ENCODE peak calls at places on chromosomes 5 and 9, in eight cellular contexts. S, T, F, K, Z, J, M and W are unnamed samples.

GRCh38 chr9:81868145-81868544 is 60.1 kb upstream of the SPATA31D4 start:
- DNase-seq in S (no peak), T (no peak), F (no peak), K (no peak), Z (no peak), J (no peak), M (no peak), W (no peak)

GRCh38 chr9:89891221-89892052 is 286.6 kb downstream of the GADD45G start:
- DNase-seq in S (peak), T (no peak), F (peak), K (peak), Z (no peak), J (no peak), M (peak), W (peak)

GRCh38 chr9:72807765-72808445 is 144.9 kb downstream of the ALDH1A1 start:
- DNase-seq in S (no peak), T (no peak), F (peak), K (no peak), Z (no peak), J (no peak), M (no peak), W (no peak)

GRCh38 chr9:78167356-78167755 is 68.5 kb upstream of the CEP78 start:
- DNase-seq in S (no peak), T (no peak), F (no peak), K (no peak), Z (no peak), J (no peak), M (no peak), W (no peak)

GRCh38 chr5:160183075-160183474 is 46.2 kb upstream of the FABP6 start:
- DNase-seq in S (no peak), T (no peak), F (no peak), K (no peak), Z (peak), J (no peak), M (no peak), W (no peak)

GRCh38 chr5:101473483-101473882 is 570.4 kb upstream of the ST8SIA4 start:
- DNase-seq in S (no peak), T (no peak), F (no peak), K (no peak), Z (no peak), J (no peak), M (no peak), W (no peak)

GRCh38 chr9:121651295-121652036 is at the start of gene DAB2IP:
- DNase-seq in S (peak), T (no peak), F (peak), K (peak), Z (no peak), J (peak), M (peak), W (no peak)

GRCh38 chr5:43041131-43041668 is 1.1 kb upstream of the ANXA2R start:
- DNase-seq in S (no peak), T (no peak), F (no peak), K (no peak), Z (no peak), J (no peak), M (no peak), W (no peak)

GRCh38 chr5:3414371-3414770 is 181.3 kb upstream of the IRX1 start:
- DNase-seq in S (no peak), T (no peak), F (no peak), K (no peak), Z (no peak), J (no peak), M (no peak), W (no peak)

GRCh38 chr9:115115117-115115880 is 2.7 kb downstream of the TNC start:
- DNase-seq in S (no peak), T (no peak), F (no peak), K (no peak), Z (no peak), J (no peak), M (no peak), W (no peak)

GRCh38 chr5:29296548-29296947 is 1896.9 kb upstream of the CDH6 start:
- DNase-seq in S (no peak), T (peak), F (no peak), K (peak), Z (no peak), J (no peak), M (peak), W (no peak)

GRCh38 chr5:68126871-68127270 is 88.7 kb upstream of the PIK3R1 start:
- DNase-seq in S (no peak), T (no peak), F (no peak), K (no peak), Z (no peak), J (no peak), M (no peak), W (no peak)

GRCh38 chr5:145579336-145579735 is 255.8 kb downstream of the PRELID2 start:
- DNase-seq in S (no peak), T (no peak), F (no peak), K (no peak), Z (no peak), J (no peak), M (no peak), W (no peak)

GRCh38 chr9:82991684-82992083 is 71.3 kb downstream of the RASEF start:
- DNase-seq in S (no peak), T (no peak), F (no peak), K (no peak), Z (no peak), J (no peak), M (no peak), W (no peak)

GRCh38 chr5:115579747-115580173 is 22.5 kb downstream of the TICAM2 start:
- DNase-seq in S (no peak), T (no peak), F (no peak), K (no peak), Z (no peak), J (no peak), M (no peak), W (no peak)

GRCh38 chr5:136040746-136041415 is 12.1 kb downstream of the TGFBI start:
- DNase-seq in S (no peak), T (no peak), F (no peak), K (no peak), Z (no peak), J (no peak), M (no peak), W (no peak)

GRCh38 chr9:97858393-97858713 is 5.3 kb downstream of the FOXE1 start:
- DNase-seq in S (no peak), T (no peak), F (no peak), K (no peak), Z (no peak), J (no peak), M (no peak), W (no peak)

GRCh38 chr5:125560476-125561225 is 814.2 kb upstream of the ZNF608 start:
- DNase-seq in S (no peak), T (no peak), F (no peak), K (no peak), Z (no peak), J (no peak), M (no peak), W (no peak)

GRCh38 chr9:136010615-136011341 is 49.6 kb upstream of the UBAC1 start:
- DNase-seq in S (no peak), T (no peak), F (peak), K (peak), Z (no peak), J (no peak), M (peak), W (no peak)
- H3K27ac ChIP-seq in S (no peak), T (no peak), F (no peak), K (peak), Z (no peak), J (no peak), M (peak), W (no peak)

DNA sequence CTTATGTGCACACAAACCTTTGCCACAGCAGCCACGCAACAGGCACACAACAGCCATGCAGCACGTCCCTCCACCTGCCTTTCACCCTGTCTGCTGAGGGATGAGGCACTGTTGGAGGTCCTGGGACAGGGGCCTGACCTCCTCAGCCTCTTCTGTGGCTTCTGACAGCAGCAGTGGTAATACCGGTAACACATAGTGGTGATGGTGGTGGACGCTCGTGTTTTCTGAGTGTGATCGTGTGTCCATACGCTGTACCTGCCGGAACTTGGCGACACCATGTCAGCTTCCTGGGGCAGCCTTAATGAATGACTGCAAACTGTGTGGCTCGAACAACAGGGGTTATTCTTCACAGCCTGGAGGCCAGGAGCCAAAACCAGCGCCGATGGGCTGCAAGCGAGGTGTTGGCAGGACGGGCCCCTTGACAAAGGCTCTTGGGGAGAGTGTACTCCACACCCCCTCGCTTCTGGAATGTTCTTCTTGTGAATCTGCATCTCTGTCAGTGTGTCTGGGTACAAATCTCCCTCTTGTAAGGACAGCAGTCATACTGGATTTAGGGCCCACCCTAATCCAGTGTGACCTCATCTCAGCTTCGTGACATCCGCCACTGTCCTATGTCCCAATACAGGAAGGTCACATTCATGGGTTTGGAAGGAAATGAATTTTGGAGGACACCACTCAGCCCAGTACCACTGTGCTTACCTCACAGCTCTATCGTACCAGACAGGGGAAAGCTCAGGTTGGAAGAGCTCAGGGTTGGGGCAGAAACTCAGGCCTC is 55.3 kb upstream of the EXOC3 start:
- DNase-seq in S (no peak), T (no peak), F (no peak), K (no peak), Z (no peak), J (no peak), M (no peak), W (peak)
- H3K27ac ChIP-seq in S (no peak), T (no peak), F (no peak), K (no peak), Z (no peak), J (no peak), M (no peak), W (no peak)

GRCh38 chr9:130235558-130236435 is 29.8 kb upstream of the HMCN2 start:
- DNase-seq in S (peak), T (peak), F (peak), K (peak), Z (peak), J (peak), M (peak), W (no peak)
- H3K27ac ChIP-seq in S (peak), T (no peak), F (no peak), K (no peak), Z (no peak), J (no peak), M (peak), W (no peak)

GRCh38 chr9:4366649-4367330 is 66.9 kb upstream of the GLIS3 start:
- DNase-seq in S (no peak), T (no peak), F (peak), K (no peak), Z (peak), J (peak), M (peak), W (no peak)

GRCh38 chr9:4375424-4376195 is 75.7 kb upstream of the GLIS3 start:
- DNase-seq in S (no peak), T (no peak), F (no peak), K (no peak), Z (peak), J (peak), M (no peak), W (no peak)

GRCh38 chr9:4370501-4370900 is 70.6 kb upstream of the GLIS3 start:
- DNase-seq in S (no peak), T (no peak), F (no peak), K (no peak), Z (no peak), J (no peak), M (no peak), W (no peak)

GRCh38 chr9:4371108-4371507 is 71.2 kb upstream of the GLIS3 start:
- DNase-seq in S (no peak), T (no peak), F (no peak), K (no peak), Z (no peak), J (no peak), M (no peak), W (peak)
- H3K27ac ChIP-seq in S (no peak), T (no peak), F (no peak), K (no peak), Z (no peak), J (no peak), M (no peak), W (no peak)

DNA sequence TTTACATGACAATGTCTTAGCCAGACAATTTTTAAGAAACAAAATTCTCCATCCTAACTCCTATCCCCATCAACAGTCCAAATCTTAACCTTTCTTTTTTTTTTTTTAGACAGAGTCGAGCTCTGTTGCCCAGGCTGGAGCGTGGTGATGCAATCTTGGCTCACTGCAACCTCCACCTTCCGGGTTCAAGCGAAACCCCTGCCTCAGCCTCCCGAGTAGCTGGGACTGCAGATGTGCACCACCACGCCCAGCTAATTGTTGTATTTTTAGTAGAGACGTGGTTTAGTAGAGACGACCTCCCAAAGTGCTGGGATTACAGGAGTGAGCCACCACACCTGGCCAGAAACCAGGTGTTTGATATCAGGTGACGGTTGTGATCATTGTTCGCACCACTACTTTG is 10.2 kb downstream of the ABL1 start:
- DNase-seq in S (no peak), T (no peak), F (no peak), K (no peak), Z (no peak), J (no peak), M (no peak), W (no peak)
- H3K27ac ChIP-seq in S (peak), T (no peak), F (no peak), K (peak), Z (peak), J (no peak), M (peak), W (peak)

DNA sequence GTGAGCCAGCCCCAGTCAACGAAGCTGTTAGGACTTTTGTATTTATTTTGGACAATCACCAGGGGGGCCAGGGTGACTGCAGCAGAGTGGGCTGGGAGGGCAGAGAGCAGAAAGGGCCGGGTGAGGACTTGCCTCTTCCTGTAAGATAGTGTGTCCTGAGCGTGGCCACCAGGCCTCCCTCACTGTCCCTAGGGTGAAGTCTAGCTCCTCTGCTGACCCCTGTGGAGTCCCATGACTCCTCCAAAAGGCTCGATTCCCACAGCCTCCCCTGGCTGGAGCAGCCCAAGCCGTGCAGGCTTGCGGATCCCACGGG is 147.8 kb downstream of the RXRA start:
- DNase-seq in S (no peak), T (no peak), F (no peak), K (no peak), Z (no peak), J (no peak), M (no peak), W (no peak)
- H3K27ac ChIP-seq in S (peak), T (no peak), F (no peak), K (peak), Z (peak), J (no peak), M (peak), W (no peak)

GRCh38 chr5:113128931-113129330 is 152.3 kb downstream of the DCP2 start:
- DNase-seq in S (no peak), T (no peak), F (no peak), K (no peak), Z (no peak), J (no peak), M (no peak), W (no peak)
- H3K27ac ChIP-seq in S (no peak), T (no peak), F (no peak), K (no peak), Z (no peak), J (no peak), M (no peak), W (no peak)

DNA sequence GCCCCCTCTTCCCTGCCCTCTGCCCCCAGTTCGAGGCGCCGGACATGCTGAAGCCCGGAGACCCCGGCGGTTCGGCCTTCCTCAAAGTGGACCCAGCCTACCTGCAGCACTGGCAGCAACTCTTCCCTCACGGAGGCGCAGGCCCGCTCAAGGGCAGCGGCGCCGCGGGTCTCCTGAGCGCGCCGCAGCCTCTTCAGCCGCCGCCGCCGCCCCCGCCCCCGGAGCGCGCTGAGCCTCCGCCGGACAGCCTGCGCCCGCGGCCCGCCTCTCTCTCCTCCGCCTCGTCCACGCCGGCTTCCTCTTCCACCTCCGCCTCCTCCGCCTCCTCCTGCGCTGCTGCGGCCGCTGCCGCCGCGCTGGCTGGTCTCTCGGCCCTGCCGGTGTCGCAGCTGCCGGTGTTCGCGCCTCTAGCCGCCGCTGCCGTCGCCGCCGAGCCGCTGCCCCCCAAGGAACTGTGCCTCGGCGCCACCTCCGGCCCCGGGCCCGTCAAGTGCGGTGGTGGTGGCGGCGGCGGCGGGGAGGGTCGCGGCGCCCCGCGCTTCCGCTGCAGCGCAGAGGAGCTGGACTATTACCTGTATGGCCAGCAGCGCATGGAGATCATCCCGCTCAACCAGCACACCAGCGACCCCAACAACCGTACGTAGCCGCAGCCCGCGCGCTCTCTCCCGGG is 1.1 kb downstream of the PRDM6 start:
- DNase-seq in S (no peak), T (no peak), F (peak), K (peak), Z (no peak), J (no peak), M (peak), W (no peak)
- H3K27ac ChIP-seq in S (peak), T (no peak), F (no peak), K (no peak), Z (peak), J (no peak), M (peak), W (no peak)

GRCh38 chr5:123906698-123907295 is 394.8 kb downstream of the CSNK1G3 start:
- DNase-seq in S (no peak), T (no peak), F (no peak), K (no peak), Z (no peak), J (no peak), M (no peak), W (no peak)
- H3K27ac ChIP-seq in S (no peak), T (no peak), F (no peak), K (no peak), Z (no peak), J (no peak), M (no peak), W (no peak)